ENCODE peak calls at places on chromosomes 3 and 15, in five cellular contexts. One of them, this sample, is unnamed.

GRCh38 chr3:159884661-159885402 is 103.8 kb upstream of the IL12A start:
- DNase-seq in fibroblast of pulmonary artery: peak; percentile 75
- DNase-seq in RWPE1: peak; percentile 44
- DNase-seq in cardiac septum: no peak
- DNase-seq in neural progenitor cell: peak; percentile 46
- DNase-seq in this sample: no peak

GRCh38 chr3:58837863-58838255 is 171.3 kb upstream of the FAM3D start:
- DNase-seq in fibroblast of pulmonary artery: no peak
- DNase-seq in RWPE1: no peak
- DNase-seq in cardiac septum: no peak
- DNase-seq in neural progenitor cell: no peak
- DNase-seq in this sample: no peak

GRCh38 chr15:60787737-60788513 is 309.0 kb upstream of the ICE2 start:
- DNase-seq in fibroblast of pulmonary artery: no peak
- DNase-seq in RWPE1: peak; percentile 10
- DNase-seq in cardiac septum: no peak
- DNase-seq in neural progenitor cell: no peak
- DNase-seq in this sample: no peak

GRCh38 chr3:171054921-171055320 is 28.4 kb upstream of the SLC2A2 start:
- DNase-seq in fibroblast of pulmonary artery: peak; percentile 17
- DNase-seq in RWPE1: no peak
- DNase-seq in cardiac septum: no peak
- DNase-seq in neural progenitor cell: no peak
- DNase-seq in this sample: no peak

GRCh38 chr3:126264381-126264780 is 84.0 kb upstream of the ALDH1L1 start:
- DNase-seq in fibroblast of pulmonary artery: no peak
- DNase-seq in RWPE1: no peak
- DNase-seq in cardiac septum: no peak
- DNase-seq in neural progenitor cell: no peak
- DNase-seq in this sample: no peak

GRCh38 chr15:37019479-37020433 is 80.6 kb downstream of the MEIS2 start:
- DNase-seq in fibroblast of pulmonary artery: peak; percentile 70
- DNase-seq in RWPE1: no peak
- DNase-seq in cardiac septum: no peak
- DNase-seq in neural progenitor cell: no peak
- DNase-seq in this sample: no peak

GRCh38 chr3:177427096-177427495 is 229.8 kb upstream of the TBL1XR1 start:
- DNase-seq in fibroblast of pulmonary artery: no peak
- DNase-seq in RWPE1: no peak
- DNase-seq in cardiac septum: no peak
- DNase-seq in neural progenitor cell: no peak
- DNase-seq in this sample: no peak

GRCh38 chr3:143769663-143770062 is 78.6 kb downstream of the SLC9A9 start:
- DNase-seq in fibroblast of pulmonary artery: peak; percentile 75
- DNase-seq in RWPE1: no peak
- DNase-seq in cardiac septum: no peak
- DNase-seq in neural progenitor cell: no peak
- DNase-seq in this sample: no peak

GRCh38 chr3:106401666-106402319 is 533.0 kb upstream of the CBLB start:
- DNase-seq in fibroblast of pulmonary artery: peak; percentile 56
- DNase-seq in RWPE1: no peak
- DNase-seq in cardiac septum: no peak
- DNase-seq in neural progenitor cell: no peak
- DNase-seq in this sample: no peak

GRCh38 chr15:40069178-40070165 is 30.5 kb upstream of the SRP14 start:
- DNase-seq in fibroblast of pulmonary artery: peak; percentile 68
- DNase-seq in RWPE1: peak; percentile 69
- DNase-seq in cardiac septum: peak; percentile 94
- DNase-seq in neural progenitor cell: peak; percentile 87
- DNase-seq in this sample: peak; percentile 93

GRCh38 chr15:45128971-45129639 is 574 bp downstream of the DUOXA1 start:
- DNase-seq in fibroblast of pulmonary artery: no peak
- DNase-seq in RWPE1: no peak
- DNase-seq in cardiac septum: no peak
- DNase-seq in neural progenitor cell: peak; percentile 27
- DNase-seq in this sample: no peak

GRCh38 chr3:144746631-144747030 is 775.0 kb downstream of the DIPK2A start:
- DNase-seq in fibroblast of pulmonary artery: peak; percentile 43
- DNase-seq in RWPE1: no peak
- DNase-seq in cardiac septum: no peak
- DNase-seq in neural progenitor cell: no peak
- DNase-seq in this sample: no peak

GRCh38 chr15:53843166-53843565 is 83.7 kb upstream of the WDR72 start:
- DNase-seq in fibroblast of pulmonary artery: no peak
- DNase-seq in RWPE1: no peak
- DNase-seq in cardiac septum: no peak
- DNase-seq in neural progenitor cell: no peak
- DNase-seq in this sample: no peak

GRCh38 chr3:138479355-138479964 is 45.0 kb downstream of the ESYT3 start:
- DNase-seq in fibroblast of pulmonary artery: peak; percentile 61
- DNase-seq in RWPE1: peak; percentile 23
- DNase-seq in cardiac septum: no peak
- DNase-seq in neural progenitor cell: peak; percentile 79
- DNase-seq in this sample: no peak

GRCh38 chr3:126419151-126419703 is 24.5 kb downstream of the CFAP100 start:
- DNase-seq in fibroblast of pulmonary artery: no peak
- DNase-seq in RWPE1: no peak
- DNase-seq in cardiac septum: no peak
- DNase-seq in neural progenitor cell: no peak
- DNase-seq in this sample: no peak

GRCh38 chr15:68511073-68511991 is 67.5 kb upstream of the CORO2B start:
- DNase-seq in fibroblast of pulmonary artery: peak; percentile 95
- DNase-seq in RWPE1: no peak
- DNase-seq in cardiac septum: no peak
- DNase-seq in neural progenitor cell: no peak
- DNase-seq in this sample: no peak

GRCh38 chr3:31704651-31705179 is 172.0 kb downstream of the STT3B start:
- DNase-seq in fibroblast of pulmonary artery: peak; percentile 22
- DNase-seq in RWPE1: peak; percentile 42
- DNase-seq in cardiac septum: no peak
- DNase-seq in neural progenitor cell: no peak
- DNase-seq in this sample: no peak

GRCh38 chr3:121514496-121514895 is 31.3 kb downstream of the POLQ start:
- DNase-seq in fibroblast of pulmonary artery: no peak
- DNase-seq in RWPE1: no peak
- DNase-seq in cardiac septum: no peak
- DNase-seq in neural progenitor cell: no peak
- DNase-seq in this sample: no peak

GRCh38 chr3:87503901-87504498 is 227.6 kb upstream of the POU1F1 start:
- DNase-seq in fibroblast of pulmonary artery: peak; percentile 77
- DNase-seq in RWPE1: peak; percentile 65
- DNase-seq in cardiac septum: no peak
- DNase-seq in neural progenitor cell: peak; percentile 75
- DNase-seq in this sample: no peak

GRCh38 chr3:197490098-197490497 is 65.7 kb downstream of the BDH1 start:
- DNase-seq in fibroblast of pulmonary artery: peak; percentile 75
- DNase-seq in RWPE1: peak; percentile 81
- DNase-seq in cardiac septum: no peak
- DNase-seq in neural progenitor cell: no peak
- DNase-seq in this sample: no peak

GRCh38 chr15:27175479-27176153 is 204.6 kb downstream of the GABRG3 start:
- DNase-seq in fibroblast of pulmonary artery: no peak
- DNase-seq in RWPE1: no peak
- DNase-seq in cardiac septum: no peak
- DNase-seq in neural progenitor cell: no peak
- DNase-seq in this sample: no peak

GRCh38 chr3:23712656-23713559 is 92.8 kb upstream of the UBE2E1 start:
- DNase-seq in fibroblast of pulmonary artery: peak; percentile 89
- DNase-seq in RWPE1: no peak
- DNase-seq in cardiac septum: no peak
- DNase-seq in neural progenitor cell: peak; percentile 86
- DNase-seq in this sample: peak; percentile 28

GRCh38 chr15:63858881-63859280 is 25.1 kb upstream of the HERC1 start:
- DNase-seq in fibroblast of pulmonary artery: peak; percentile 93
- DNase-seq in RWPE1: no peak
- DNase-seq in cardiac septum: no peak
- DNase-seq in neural progenitor cell: no peak
- DNase-seq in this sample: no peak